ENCODE peak calls at places on chromosome 11, in five cellular contexts. One of them, this sample, is unnamed.

GRCh38 chr11:35083181-35084061 is 55.5 kb upstream of the CD44 start:
- DNase-seq in mesothelial cell of epicardium: no peak
- DNase-seq in Caco-2: no peak
- DNase-seq in AML-193: peak; percentile 85
- DNase-seq in mucosa of gallbladder: peak; percentile 74
- DNase-seq in this sample: peak; percentile 63

GRCh38 chr11:20353829-20354434 is 9.6 kb upstream of the HTATIP2 start:
- DNase-seq in mesothelial cell of epicardium: peak; percentile 56
- DNase-seq in Caco-2: peak; percentile 52
- DNase-seq in mucosa of gallbladder: peak; percentile 17
- DNase-seq in AML-193: no peak
- DNase-seq in this sample: no peak

GRCh38 chr11:116416852-116417251 is 355.9 kb downstream of the BUD13 start:
- DNase-seq in AML-193: no peak
- DNase-seq in mucosa of gallbladder: no peak
- DNase-seq in Caco-2: no peak
- DNase-seq in mesothelial cell of epicardium: no peak
- DNase-seq in this sample: no peak

GRCh38 chr11:111064118-111064517 is 181.4 kb upstream of the POU2AF2 start:
- DNase-seq in mucosa of gallbladder: no peak
- DNase-seq in Caco-2: no peak
- DNase-seq in AML-193: no peak
- DNase-seq in mesothelial cell of epicardium: no peak
- DNase-seq in this sample: no peak

GRCh38 chr11:74000307-74000630 is 8.6 kb downstream of the UCP3 start:
- DNase-seq in mucosa of gallbladder: no peak
- DNase-seq in AML-193: no peak
- DNase-seq in Caco-2: no peak
- DNase-seq in mesothelial cell of epicardium: no peak
- DNase-seq in this sample: no peak

GRCh38 chr11:3375552-3375951 is 3.4 kb downstream of the ZNF195 start:
- DNase-seq in Caco-2: no peak
- DNase-seq in mesothelial cell of epicardium: no peak
- DNase-seq in mucosa of gallbladder: no peak
- DNase-seq in AML-193: no peak
- DNase-seq in this sample: no peak

GRCh38 chr11:10233581-10233980 is 60.4 kb downstream of the SBF2 start:
- DNase-seq in mesothelial cell of epicardium: no peak
- DNase-seq in Caco-2: peak; percentile 28
- DNase-seq in AML-193: no peak
- DNase-seq in mucosa of gallbladder: no peak
- DNase-seq in this sample: no peak

GRCh38 chr11:122162095-122162494 is 46.1 kb upstream of the BLID start:
- DNase-seq in Caco-2: no peak
- DNase-seq in mucosa of gallbladder: no peak
- DNase-seq in AML-193: no peak
- DNase-seq in mesothelial cell of epicardium: no peak
- DNase-seq in this sample: no peak

GRCh38 chr11:33703771-33704170 is 3.1 kb upstream of the C11orf91 start:
- DNase-seq in mucosa of gallbladder: peak; percentile 79
- DNase-seq in Caco-2: no peak
- DNase-seq in mesothelial cell of epicardium: no peak
- DNase-seq in AML-193: no peak
- DNase-seq in this sample: peak; percentile 37

GRCh38 chr11:44752262-44752661 is 25.5 kb downstream of the TSPAN18 start:
- DNase-seq in Caco-2: no peak
- DNase-seq in mucosa of gallbladder: no peak
- DNase-seq in AML-193: no peak
- DNase-seq in mesothelial cell of epicardium: no peak
- DNase-seq in this sample: no peak

GRCh38 chr11:13098067-13098466 is 89.0 kb downstream of the RASSF10 start:
- DNase-seq in mucosa of gallbladder: no peak
- DNase-seq in Caco-2: no peak
- DNase-seq in mesothelial cell of epicardium: no peak
- DNase-seq in AML-193: no peak
- DNase-seq in this sample: no peak

GRCh38 chr11:129580278-129580677 is 204.6 kb downstream of the BARX2 start:
- DNase-seq in AML-193: no peak
- DNase-seq in mesothelial cell of epicardium: peak; percentile 17
- DNase-seq in mucosa of gallbladder: no peak
- DNase-seq in Caco-2: no peak
- DNase-seq in this sample: no peak

GRCh38 chr11:19770277-19770676 is 57.6 kb downstream of the NAV2 start:
- DNase-seq in mesothelial cell of epicardium: no peak
- DNase-seq in AML-193: no peak
- DNase-seq in Caco-2: peak; percentile 49
- DNase-seq in mucosa of gallbladder: no peak
- DNase-seq in this sample: no peak

GRCh38 chr11:117314840-117315239 is 1.2 kb downstream of the BACE1 start:
- DNase-seq in AML-193: no peak
- DNase-seq in mesothelial cell of epicardium: no peak
- DNase-seq in mucosa of gallbladder: no peak
- DNase-seq in Caco-2: no peak
- DNase-seq in this sample: no peak

GRCh38 chr11:2927851-2928604 is 1.2 kb downstream of the PHLDA2 start:
- DNase-seq in Caco-2: no peak
- DNase-seq in mesothelial cell of epicardium: no peak
- DNase-seq in mucosa of gallbladder: no peak
- DNase-seq in AML-193: no peak
- DNase-seq in this sample: peak; percentile 20

GRCh38 chr11:47004595-47005033 is 68.1 kb downstream of the CSTPP1 start:
- DNase-seq in Caco-2: peak; percentile 42
- DNase-seq in AML-193: peak; percentile 85
- DNase-seq in mucosa of gallbladder: peak; percentile 85
- DNase-seq in mesothelial cell of epicardium: peak; percentile 41
- DNase-seq in this sample: peak; percentile 83

GRCh38 chr11:122788781-122789535 is 49.3 kb upstream of the CRTAM start:
- DNase-seq in Caco-2: no peak
- DNase-seq in mucosa of gallbladder: no peak
- DNase-seq in mesothelial cell of epicardium: no peak
- DNase-seq in AML-193: no peak
- DNase-seq in this sample: no peak

GRCh38 chr11:64711138-64711943 is 11.7 kb downstream of the NRXN2 start:
- DNase-seq in mucosa of gallbladder: no peak
- DNase-seq in Caco-2: no peak
- DNase-seq in mesothelial cell of epicardium: no peak
- DNase-seq in AML-193: no peak
- DNase-seq in this sample: no peak

GRCh38 chr11:65014146-65014960 is at the start of gene ARL2:
- DNase-seq in AML-193: peak; percentile 60
- DNase-seq in mesothelial cell of epicardium: peak; percentile 91
- DNase-seq in Caco-2: no peak
- DNase-seq in mucosa of gallbladder: peak; percentile 15
- DNase-seq in this sample: no peak

GRCh38 chr11:131978351-131978750 is 607.9 kb downstream of the NTM start:
- DNase-seq in mesothelial cell of epicardium: no peak
- DNase-seq in AML-193: no peak
- DNase-seq in mucosa of gallbladder: no peak
- DNase-seq in Caco-2: no peak
- DNase-seq in this sample: no peak

GRCh38 chr11:48005878-48006277 is 25.5 kb downstream of the PTPRJ start:
- DNase-seq in Caco-2: no peak
- DNase-seq in AML-193: no peak
- DNase-seq in mucosa of gallbladder: no peak
- DNase-seq in mesothelial cell of epicardium: no peak
- DNase-seq in this sample: no peak

GRCh38 chr11:86435711-86436110 is 61.0 kb downstream of the CCDC81 start:
- DNase-seq in mesothelial cell of epicardium: no peak
- DNase-seq in AML-193: no peak
- DNase-seq in mucosa of gallbladder: no peak
- DNase-seq in Caco-2: no peak
- DNase-seq in this sample: no peak

GRCh38 chr11:96424693-96425092 is 34.9 kb downstream of the JRKL start:
- DNase-seq in mesothelial cell of epicardium: no peak
- DNase-seq in Caco-2: no peak
- DNase-seq in AML-193: no peak
- DNase-seq in mucosa of gallbladder: no peak
- DNase-seq in this sample: no peak

GRCh38 chr11:116610190-116610589 is 162.6 kb downstream of the BUD13 start:
- DNase-seq in mucosa of gallbladder: no peak
- DNase-seq in Caco-2: no peak
- DNase-seq in mesothelial cell of epicardium: peak; percentile 14
- DNase-seq in AML-193: no peak
- DNase-seq in this sample: no peak

GRCh38 chr11:116145187-116145865 is 627.5 kb downstream of the BUD13 start:
- DNase-seq in mucosa of gallbladder: no peak
- DNase-seq in mesothelial cell of epicardium: no peak
- DNase-seq in AML-193: no peak
- DNase-seq in Caco-2: no peak
- DNase-seq in this sample: no peak

GRCh38 chr11:1230456-1231395 is 7.9 kb downstream of the MUC5B start:
- DNase-seq in AML-193: no peak
- DNase-seq in mesothelial cell of epicardium: no peak
- DNase-seq in mucosa of gallbladder: no peak
- DNase-seq in Caco-2: peak; percentile 60
- DNase-seq in this sample: peak; percentile 23

GRCh38 chr11:68354181-68354872 is 41.9 kb downstream of the LRP5 start:
- DNase-seq in Caco-2: no peak
- DNase-seq in mesothelial cell of epicardium: no peak
- DNase-seq in mucosa of gallbladder: peak; percentile 92
- DNase-seq in AML-193: no peak
- DNase-seq in this sample: peak; percentile 90

GRCh38 chr11:64729851-64730382 is 6.9 kb upstream of the NRXN2 start:
- DNase-seq in mesothelial cell of epicardium: no peak
- DNase-seq in AML-193: no peak
- DNase-seq in Caco-2: no peak
- DNase-seq in mucosa of gallbladder: no peak
- DNase-seq in this sample: no peak

GRCh38 chr11:76629853-76630599 is 40.5 kb downstream of the LRRC32 start:
- DNase-seq in mesothelial cell of epicardium: no peak
- DNase-seq in AML-193: peak; percentile 49
- DNase-seq in Caco-2: no peak
- DNase-seq in mucosa of gallbladder: peak; percentile 67
- DNase-seq in this sample: peak; percentile 81